ENCODE peak calls at places on chromosomes 7 and 10, in ten cellular contexts. L is IMR-90, D is GM23248, M is colonic mucosa, G is spleen, I is heart right ventricle, H is neuronal stem cell, P is fibroblast of lung, F is aorta, A is OCI-LY7. C is an unnamed sample. For H3K4me1, the result is how much of the 10 kb centered on the place peaks cover.

GRCh38 chr10:13335881-13336280 is 12.2 kb downstream of the SEPHS1 start:
- DNase-seq in D (no peak), L (no peak), H (no peak), M (no peak), F (peak), G (no peak), I (no peak), P (no peak), A (peak), C (no peak)

GRCh38 chr10:101013365-101013825 is 13.8 kb downstream of the LZTS2 start:
- DNase-seq in I (no peak), H (no peak), D (no peak), F (no peak), M (no peak), A (no peak), P (no peak), G (no peak), L (no peak), C (no peak)

GRCh38 chr10:63498665-63499064 is 22.5 kb upstream of the REEP3 start:
- DNase-seq in G (no peak), D (no peak), A (no peak), H (no peak), I (no peak), M (no peak), F (no peak), P (peak), L (peak), C (no peak)

GRCh38 chr10:5596611-5597341 is 69.6 kb downstream of the ASB13 start:
- DNase-seq in L (no peak), P (no peak), H (no peak), D (peak), A (no peak), G (no peak), F (peak), I (no peak), M (no peak), C (no peak)

GRCh38 chr7:82859106-82859850 is 303.4 kb downstream of the PCLO start:
- DNase-seq in P (no peak), L (peak), G (no peak), H (no peak), D (peak), F (no peak), I (no peak), M (no peak), A (no peak), C (peak)

GRCh38 chr10:120735773-120736371 is 115.3 kb upstream of the WDR11 start:
- DNase-seq in L (peak), G (no peak), A (peak), P (peak), H (no peak), F (no peak), D (peak), M (no peak), I (no peak), C (no peak)

GRCh38 chr7:53110425-53110824 is 75.0 kb downstream of the POM121L12 start:
- DNase-seq in P (no peak), D (no peak), H (no peak), M (no peak), G (no peak), I (no peak), L (no peak), F (no peak), A (no peak), C (peak)

GRCh38 chr10:126268104-126268900 is 120.0 kb downstream of the ADAM12 start:
- DNase-seq in A (no peak), D (no peak), F (no peak), H (no peak), P (no peak), L (peak), G (no peak), I (no peak), M (no peak), C (peak)

GRCh38 chr7:24952464-24952863 is 27.5 kb downstream of the OSBPL3 start:
- DNase-seq in L (no peak), M (no peak), H (no peak), G (no peak), P (no peak), D (no peak), F (no peak), I (no peak), A (no peak), C (no peak)

GRCh38 chr7:101164071-101164840 is 1.1 kb downstream of the VGF start:
- DNase-seq in L (peak), G (peak), A (no peak), F (no peak), M (no peak), H (no peak), P (peak), D (peak), I (peak), C (peak)

GRCh38 chr10:30862486-30862885 is 169.2 kb downstream of the ZNF438 start:
- DNase-seq in M (no peak), G (no peak), I (no peak), P (peak), F (no peak), H (no peak), D (peak), A (no peak), L (peak), C (peak)

GRCh38 chr10:73183882-73184281 is 16.0 kb downstream of the FAM149B1 start:
- DNase-seq in L (peak), G (no peak), F (no peak), I (no peak), H (no peak), D (peak), M (no peak), A (no peak), P (no peak), C (peak)

GRCh38 chr7:92747041-92747835 is 89.1 kb downstream of the CDK6 start:
- DNase-seq in D (peak), P (peak), M (no peak), A (no peak), I (no peak), H (no peak), L (peak), F (no peak), G (no peak), C (peak)

GRCh38 chr7:90119178-90119971 is 34.9 kb upstream of the STEAP1 start:
- DNase-seq in M (peak), P (peak), A (no peak), F (peak), D (peak), I (peak), G (peak), L (peak), H (no peak), C (peak)

GRCh38 chr10:62058476-62058875 is 157.0 kb downstream of the ARID5B start:
- DNase-seq in M (no peak), I (no peak), H (no peak), D (peak), G (no peak), L (no peak), F (no peak), P (no peak), A (no peak), C (no peak)

GRCh38 chr10:12394236-12395033 is 45.1 kb downstream of the CAMK1D start:
- DNase-seq in I (no peak), G (no peak), A (no peak), P (no peak), F (no peak), D (peak), M (no peak), H (no peak), L (peak), C (peak)

DNA sequence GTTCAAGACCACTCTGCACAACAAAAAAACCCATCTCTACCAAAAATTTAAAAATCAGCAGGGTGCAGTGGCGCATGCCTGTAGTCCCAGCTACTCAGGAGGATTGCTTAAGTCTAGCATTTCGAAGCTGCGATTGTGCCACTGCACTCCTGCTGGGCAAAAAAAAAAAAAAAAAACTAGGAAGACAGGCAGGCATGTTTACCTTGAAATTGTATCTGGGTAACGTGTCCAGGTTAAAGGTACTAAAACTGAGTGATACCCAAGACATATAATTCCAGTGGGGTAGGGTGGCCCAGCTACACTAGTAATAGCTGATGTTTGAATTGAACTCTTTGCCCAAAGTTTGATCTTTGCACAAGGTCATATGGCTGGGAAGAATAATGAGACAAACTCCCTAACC is 16.2 kb downstream of the GHITM start:
- DNase-seq in G (no peak), F (no peak), L (no peak), P (no peak), D (no peak), I (no peak), M (no peak), A (no peak), H (no peak), C (no peak)
- H3K4me1 ChIP-seq in G (under half), F (under half), L (under half), P (under half), D (under half), I (under half), M (under half), A (under half), H (under half), C (under half)

DNA sequence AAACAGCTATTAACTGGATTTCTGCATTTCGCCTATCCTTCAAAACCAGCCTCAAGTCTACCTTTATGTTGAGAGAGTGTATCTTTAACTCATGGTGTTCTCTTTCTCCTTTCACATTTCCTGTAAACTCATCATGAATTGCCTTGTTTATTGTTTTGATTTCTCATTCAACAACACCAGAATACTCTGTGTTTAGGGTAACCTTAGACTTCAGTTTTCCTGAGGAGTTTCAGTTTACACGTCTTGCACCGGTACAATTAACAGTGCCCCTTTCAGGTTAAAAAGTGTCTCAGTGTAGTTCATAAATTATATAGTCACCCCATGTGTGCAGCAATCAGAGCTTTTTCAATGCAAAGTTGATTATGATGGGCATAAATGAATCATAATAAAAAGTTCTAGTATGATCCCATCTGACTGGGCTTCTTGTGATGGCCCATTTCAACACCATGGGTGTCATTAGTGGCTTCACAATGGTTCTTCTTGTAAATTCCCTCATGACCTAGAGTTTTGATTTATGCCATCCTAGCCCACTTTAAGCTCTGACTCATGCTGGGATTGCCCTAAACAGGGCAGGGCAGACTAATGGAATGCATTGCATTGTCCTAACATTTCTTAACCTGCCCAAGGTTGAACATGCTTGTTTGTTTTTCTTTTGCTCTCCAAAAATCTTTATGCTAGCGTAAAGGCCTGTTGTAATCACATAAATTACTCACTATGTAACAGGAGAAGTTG is 22.0 kb downstream of the ITGB8 start:
- DNase-seq in D (peak), L (peak), M (no peak), I (no peak), A (no peak), P (peak), F (no peak), H (no peak), G (no peak), C (peak)
- H3K4me1 ChIP-seq in D (under half), L (under half), M (under half), I (under half), A (under half), P (under half), F (under half), H (under half), G (under half), C (under half)

GRCh38 chr10:78566216-78567135 is 502.3 kb upstream of the ZMIZ1 start:
- DNase-seq in M (no peak), I (no peak), L (no peak), A (no peak), D (peak), P (no peak), F (no peak), G (no peak), H (no peak), C (no peak)
- H3K4me1 ChIP-seq in M (under half), I (under half), L (under half), A (under half), D (under half), P (under half), F (under half), G (under half), H (under half), C (under half)

GRCh38 chr10:69319911-69320316 is 41.6 kb downstream of the HK1 start:
- DNase-seq in L (no peak), P (no peak), F (no peak), D (no peak), A (no peak), G (peak), I (no peak), H (no peak), M (no peak), C (no peak)
- H3K4me1 ChIP-seq in L (under half), P (under half), F (under half), D (under half), A (under half), G (half or more), I (under half), H (under half), M (under half), C (under half)

GRCh38 chr7:105806592-105807266 is 69.7 kb downstream of the ATXN7L1 start:
- DNase-seq in G (no peak), I (no peak), D (peak), M (peak), H (no peak), L (peak), P (peak), F (no peak), A (peak), C (peak)
- H3K4me1 ChIP-seq in G (under half), I (under half), D (under half), M (under half), H (under half), L (under half), P (under half), F (under half), A (under half), C (under half)

GRCh38 chr7:148704966-148705365 is 6.3 kb downstream of the CUL1 start:
- DNase-seq in H (no peak), F (no peak), P (no peak), I (no peak), M (no peak), A (no peak), G (no peak), L (no peak), D (no peak), C (no peak)

GRCh38 chr7:148708026-148708685 is 9.5 kb downstream of the CUL1 start:
- DNase-seq in M (no peak), L (no peak), G (no peak), I (no peak), F (no peak), A (no peak), P (no peak), H (no peak), D (no peak), C (no peak)

GRCh38 chr7:148709019-148709418 is 10.3 kb downstream of the CUL1 start:
- DNase-seq in G (no peak), M (no peak), D (no peak), F (no peak), L (no peak), H (no peak), I (no peak), A (no peak), P (no peak), C (no peak)

GRCh38 chr7:148704189-148704588 is 5.5 kb downstream of the CUL1 start:
- DNase-seq in D (no peak), M (no peak), H (no peak), A (no peak), P (no peak), I (no peak), G (no peak), L (no peak), F (no peak), C (no peak)

GRCh38 chr7:148706368-148706767 is 7.7 kb downstream of the CUL1 start:
- DNase-seq in F (no peak), I (no peak), A (no peak), L (no peak), H (no peak), D (no peak), G (no peak), P (no peak), M (no peak), C (no peak)
- H3K4me1 ChIP-seq in F (under half), I (half or more), A (under half), L (under half), H (under half), D (under half), G (half or more), P (under half), M (under half), C (under half)

DNA sequence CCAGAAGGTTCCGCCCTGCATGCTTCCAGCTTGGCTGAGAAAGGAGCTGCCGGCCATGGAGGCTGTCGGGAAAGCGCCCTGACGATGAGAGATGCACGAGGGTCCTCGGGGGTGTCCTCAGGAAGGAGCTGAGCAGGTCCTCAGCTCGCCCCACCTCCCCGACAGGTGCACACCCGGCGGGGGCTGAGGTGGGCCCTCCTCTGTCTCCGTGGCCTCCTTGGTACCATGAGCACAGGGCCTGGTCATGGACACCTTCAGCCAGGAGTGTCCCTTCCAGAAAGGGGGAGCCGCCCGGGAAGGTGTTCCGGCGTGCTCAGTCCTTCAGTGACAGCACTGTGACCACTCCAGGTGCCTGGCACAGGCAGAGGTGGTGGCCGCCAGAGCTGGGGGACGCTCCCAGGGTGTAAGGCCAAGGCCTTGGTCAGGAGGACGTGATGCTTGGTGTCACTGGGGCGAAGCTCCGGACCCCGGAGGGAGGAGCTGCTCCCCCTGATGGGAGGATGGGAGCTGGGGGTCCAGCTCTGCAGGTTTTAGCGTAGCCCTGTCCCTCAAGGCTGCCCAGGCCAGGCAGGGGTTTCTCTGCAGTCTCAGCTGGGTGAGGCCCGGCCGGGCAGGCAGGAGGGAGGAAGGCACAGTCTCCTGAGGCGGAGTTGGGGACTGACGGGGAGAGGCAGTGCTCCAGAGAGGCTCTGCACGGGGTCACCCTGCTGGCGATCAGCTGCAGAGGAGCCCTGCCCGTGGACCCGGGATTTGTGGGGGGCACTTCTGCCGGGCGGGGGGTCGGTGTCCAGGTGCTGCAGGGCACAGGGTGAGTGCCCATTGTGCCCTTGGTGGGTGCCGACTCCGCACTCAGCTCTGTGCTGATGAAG is 56.6 kb upstream of the DNAJB6 start:
- DNase-seq in P (no peak), L (no peak), I (no peak), G (peak), M (no peak), A (no peak), D (no peak), F (no peak), H (no peak), C (no peak)
- H3K4me1 ChIP-seq in P (under half), L (under half), I (under half), G (under half), M (under half), A (under half), D (under half), F (under half), H (under half), C (under half)

C was measured in astrocyte.